ENCODE peak calls at places on chromosomes 12 and 14, in six cellular contexts. F is Daoy; C is AG10803; S is left cardiac atrium; W is activated CD4-positive, CD25-positive, alpha-beta regulatory T cell treated with anti-CD3 and anti-CD28 coated beads, Interleukin-2, amount 50 U/mL, for 16 hours; R is NCI-H82. T is an unnamed sample.

GRCh38 chr12:8689606-8690175 is 8.1 kb upstream of the RIMKLB start:
- DNase-seq in C (no peak), S (no peak), F (no peak), W (no peak), R (no peak), T (no peak)

GRCh38 chr12:79522237-79522636 is 168.5 kb downstream of the PAWR start:
- DNase-seq in F (no peak), R (no peak), S (no peak), W (no peak), C (no peak), T (no peak)

GRCh38 chr12:5499566-5500325 is 67.8 kb downstream of the NTF3 start:
- DNase-seq in C (peak), W (no peak), F (peak), S (no peak), R (no peak), T (no peak)

GRCh38 chr14:79483472-79483871 is 727.8 kb downstream of the DIO2 start:
- DNase-seq in F (peak), R (no peak), W (no peak), C (peak), S (no peak), T (peak)

GRCh38 chr12:72219937-72220336 is 52.2 kb upstream of the TRHDE start:
- DNase-seq in C (no peak), W (no peak), R (peak), S (no peak), F (no peak), T (no peak)

GRCh38 chr14:51697848-51698247 is 46.1 kb downstream of the FRMD6 start:
- DNase-seq in C (no peak), S (no peak), F (no peak), W (no peak), R (no peak), T (no peak)

GRCh38 chr14:50533806-50534205 is 1.4 kb upstream of the MAP4K5 start:
- DNase-seq in C (peak), F (no peak), W (no peak), S (no peak), R (no peak), T (no peak)

GRCh38 chr14:61894452-61895077 is 132.3 kb downstream of the SNAPC1 start:
- DNase-seq in F (peak), W (peak), S (peak), R (peak), C (peak), T (peak)

GRCh38 chr12:69810870-69811498 is 14.0 kb upstream of the MYRFL start:
- DNase-seq in R (no peak), S (no peak), F (no peak), W (no peak), C (no peak), T (no peak)

GRCh38 chr14:63737582-63738006 is 9.7 kb upstream of the SGPP1 start:
- DNase-seq in C (peak), F (no peak), W (no peak), R (no peak), S (no peak), T (no peak)

GRCh38 chr12:51851408-51852097 is 3.0 kb upstream of the FIGNL2 start:
- DNase-seq in C (no peak), F (no peak), R (no peak), S (no peak), W (no peak), T (no peak)

GRCh38 chr12:68420225-68421008 is 88.3 kb upstream of the MDM1 start:
- DNase-seq in R (no peak), C (peak), W (no peak), F (peak), S (peak), T (no peak)

GRCh38 chr12:70883855-70884254 is 36.7 kb downstream of the PTPRR start:
- DNase-seq in C (no peak), R (peak), F (peak), W (no peak), S (no peak), T (no peak)

GRCh38 chr14:73457050-73457934 is 1.1 kb downstream of the NUMB start:
- DNase-seq in W (no peak), S (peak), F (peak), C (peak), R (peak), T (peak)

GRCh38 chr12:116980083-116980482 is 69.3 kb downstream of the FBXW8 start:
- DNase-seq in W (no peak), R (no peak), S (no peak), C (no peak), F (no peak), T (no peak)

GRCh38 chr12:112524269-112524668 is 105.5 kb downstream of the PTPN11 start:
- DNase-seq in C (no peak), S (no peak), W (no peak), F (no peak), R (no peak), T (no peak)

GRCh38 chr12:93571360-93571853 is 1.1 kb upstream of the SOCS2 start:
- DNase-seq in W (no peak), F (peak), C (peak), R (peak), S (peak), T (peak)

GRCh38 chr12:12349711-12350665 is at the start of gene MANSC1:
- DNase-seq in W (no peak), R (peak), F (peak), S (peak), C (peak), T (peak)

GRCh38 chr14:21385170-21385904 is 1.5 kb upstream of the SUPT16H start:
- DNase-seq in R (no peak), S (no peak), F (no peak), W (no peak), C (no peak), T (no peak)

GRCh38 chr14:67881225-67881624 is 61.6 kb downstream of the RAD51B start:
- DNase-seq in R (no peak), W (no peak), S (no peak), F (no peak), C (no peak), T (peak)

GRCh38 chr14:75522919-75523318 is 650 bp downstream of the BATF start:
- DNase-seq in W (no peak), R (no peak), C (no peak), S (no peak), F (no peak), T (no peak)

GRCh38 chr14:96204151-96205058 is at the start of gene BDKRB2:
- DNase-seq in C (peak), F (peak), S (peak), R (peak), W (no peak), T (peak)

GRCh38 chr14:34461334-34462131 is 507 bp downstream of the SPTSSA start:
- DNase-seq in S (peak), R (peak), F (peak), W (no peak), C (peak), T (peak)

GRCh38 chr12:52364901-52365489 is 2.3 kb downstream of the KRT85 start:
- DNase-seq in S (no peak), C (no peak), W (no peak), R (no peak), F (no peak), T (no peak)

GRCh38 chr12:88242161-88242925 is 100.2 kb downstream of the TMTC3 start:
- DNase-seq in C (peak), S (peak), R (no peak), F (peak), W (no peak), T (no peak)

GRCh38 chr14:51630987-51631386 is 20.7 kb upstream of the FRMD6 start:
- DNase-seq in F (no peak), S (no peak), C (no peak), R (no peak), W (no peak), T (no peak)

GRCh38 chr14:80100681-80101080 is 110.6 kb downstream of the DIO2 start:
- DNase-seq in S (no peak), C (no peak), W (no peak), R (no peak), F (no peak), T (no peak)

GRCh38 chr14:60204843-60205774 is 39.9 kb upstream of the DHRS7 start:
- DNase-seq in W (no peak), C (no peak), S (no peak), R (no peak), F (no peak), T (no peak)